ENCODE peak calls at places on chromosomes 13 and 19, in eight cellular contexts. One of them, this sample, is unnamed.

GRCh38 chr13:33799950-33800592 is 17.9 kb upstream of the RFC3 start:
- DNase-seq in psoas muscle: no peak
- DNase-seq in heart left ventricle: no peak
- DNase-seq in uterus: no peak
- DNase-seq in spleen: no peak
- DNase-seq in breast epithelium: no peak
- DNase-seq in PC-3: peak; percentile 46
- DNase-seq in mucosa of descending colon: no peak
- DNase-seq in this sample: no peak

GRCh38 chr19:3857449-3858003 is 11.3 kb downstream of the ZFR2 start:
- DNase-seq in psoas muscle: no peak
- DNase-seq in heart left ventricle: no peak
- DNase-seq in uterus: no peak
- DNase-seq in spleen: peak; percentile 77
- DNase-seq in breast epithelium: no peak
- DNase-seq in PC-3: no peak
- DNase-seq in mucosa of descending colon: no peak
- DNase-seq in this sample: no peak

GRCh38 chr13:65133094-65133493 is 2097.0 kb downstream of the PCDH9 start:
- DNase-seq in psoas muscle: no peak
- DNase-seq in heart left ventricle: no peak
- DNase-seq in uterus: no peak
- DNase-seq in spleen: no peak
- DNase-seq in breast epithelium: no peak
- DNase-seq in PC-3: peak; percentile 8
- DNase-seq in mucosa of descending colon: no peak
- DNase-seq in this sample: no peak

GRCh38 chr13:46551410-46552301 is 1.3 kb upstream of the LRCH1 start:
- DNase-seq in psoas muscle: peak; percentile 78
- DNase-seq in heart left ventricle: peak; percentile 85
- DNase-seq in uterus: peak; percentile 87
- DNase-seq in spleen: peak; percentile 91
- DNase-seq in breast epithelium: peak; percentile 78
- DNase-seq in PC-3: peak; percentile 76
- DNase-seq in mucosa of descending colon: peak; percentile 89
- DNase-seq in this sample: peak; percentile 86

GRCh38 chr19:23784274-23784673 is 25.6 kb upstream of the ZNF681 start:
- DNase-seq in psoas muscle: no peak
- DNase-seq in heart left ventricle: no peak
- DNase-seq in uterus: no peak
- DNase-seq in spleen: no peak
- DNase-seq in breast epithelium: no peak
- DNase-seq in PC-3: no peak
- DNase-seq in mucosa of descending colon: no peak
- DNase-seq in this sample: no peak

GRCh38 chr13:79283742-79284141 is 122.3 kb downstream of the RBM26 start:
- DNase-seq in psoas muscle: no peak
- DNase-seq in heart left ventricle: no peak
- DNase-seq in uterus: no peak
- DNase-seq in spleen: no peak
- DNase-seq in breast epithelium: no peak
- DNase-seq in PC-3: no peak
- DNase-seq in mucosa of descending colon: no peak
- DNase-seq in this sample: no peak

GRCh38 chr19:51639916-51640315 is 6.7 kb downstream of the SIGLEC14 start:
- DNase-seq in psoas muscle: no peak
- DNase-seq in heart left ventricle: no peak
- DNase-seq in uterus: no peak
- DNase-seq in spleen: no peak
- DNase-seq in breast epithelium: no peak
- DNase-seq in PC-3: no peak
- DNase-seq in mucosa of descending colon: no peak
- DNase-seq in this sample: no peak

GRCh38 chr13:31951215-31951678 is 80.3 kb upstream of the FRY start:
- DNase-seq in psoas muscle: peak; percentile 60
- DNase-seq in heart left ventricle: peak; percentile 49
- DNase-seq in uterus: no peak
- DNase-seq in spleen: peak; percentile 91
- DNase-seq in breast epithelium: peak; percentile 31
- DNase-seq in PC-3: peak; percentile 53
- DNase-seq in mucosa of descending colon: peak; percentile 57
- DNase-seq in this sample: peak; percentile 43

GRCh38 chr19:46861691-46862503 is 1.1 kb downstream of the ARHGAP35 start:
- DNase-seq in psoas muscle: no peak
- DNase-seq in heart left ventricle: peak; percentile 25
- DNase-seq in uterus: peak; percentile 25
- DNase-seq in spleen: no peak
- DNase-seq in breast epithelium: no peak
- DNase-seq in PC-3: peak; percentile 28
- DNase-seq in mucosa of descending colon: peak; percentile 52
- DNase-seq in this sample: peak; percentile 22

GRCh38 chr13:71865858-71866172 is 1.2 kb downstream of the DACH1 start:
- DNase-seq in psoas muscle: no peak
- DNase-seq in heart left ventricle: no peak
- DNase-seq in uterus: peak; percentile 12
- DNase-seq in spleen: peak; percentile 82
- DNase-seq in breast epithelium: no peak
- DNase-seq in PC-3: no peak
- DNase-seq in mucosa of descending colon: peak; percentile 45
- DNase-seq in this sample: no peak

GRCh38 chr13:73310366-73310765 is 251.6 kb downstream of the KLF5 start:
- DNase-seq in psoas muscle: no peak
- DNase-seq in heart left ventricle: no peak
- DNase-seq in uterus: no peak
- DNase-seq in spleen: no peak
- DNase-seq in breast epithelium: no peak
- DNase-seq in PC-3: no peak
- DNase-seq in mucosa of descending colon: no peak
- DNase-seq in this sample: no peak

GRCh38 chr13:69291292-69291906 is 816.2 kb upstream of the ATXN8OS start:
- DNase-seq in psoas muscle: no peak
- DNase-seq in heart left ventricle: no peak
- DNase-seq in uterus: no peak
- DNase-seq in spleen: no peak
- DNase-seq in breast epithelium: no peak
- DNase-seq in PC-3: no peak
- DNase-seq in mucosa of descending colon: no peak
- DNase-seq in this sample: no peak

DNA sequence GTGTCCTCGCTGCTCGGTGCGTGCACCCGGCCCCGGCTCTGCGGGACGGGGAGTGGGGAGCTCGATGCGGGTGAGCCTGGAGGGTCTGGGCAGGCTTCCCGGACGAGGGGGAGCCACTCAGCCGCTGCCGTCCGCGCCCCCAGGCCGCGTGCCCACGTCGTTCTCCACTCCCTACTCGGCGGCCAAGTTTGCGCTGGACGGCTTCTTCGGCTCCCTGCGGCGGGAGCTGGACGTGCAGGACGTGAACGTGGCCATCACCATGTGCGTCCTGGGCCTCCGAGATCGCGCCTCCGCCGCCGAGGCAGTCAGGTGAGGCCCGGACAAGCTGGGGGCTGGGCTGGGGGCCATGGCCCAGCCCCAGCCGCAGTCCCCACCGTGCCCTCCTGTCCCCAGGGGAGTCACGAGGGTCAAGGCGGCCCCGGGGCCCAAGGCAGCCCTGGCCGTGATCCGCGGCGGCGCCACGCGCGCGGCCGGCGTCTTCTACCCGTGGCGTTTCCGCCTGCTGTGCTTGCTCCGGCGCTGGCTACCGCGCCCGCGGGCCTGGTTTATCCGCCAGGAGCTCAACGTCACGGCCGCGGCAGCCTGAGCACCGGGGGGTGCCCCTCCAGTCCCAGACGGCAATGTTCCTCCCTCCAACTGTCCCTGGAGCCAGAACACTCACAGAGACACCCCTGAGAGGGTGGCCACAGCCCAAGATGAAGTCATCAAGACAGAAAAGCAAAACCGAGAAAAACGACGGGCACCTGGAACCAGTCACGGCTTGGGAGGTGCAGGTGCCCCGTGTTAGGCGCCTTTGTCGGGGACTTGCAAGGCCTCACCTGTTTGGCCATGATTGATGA is 2.5 kb upstream of the RPL36 start:
- DNase-seq in psoas muscle: no peak
- DNase-seq in heart left ventricle: peak; percentile 46
- DNase-seq in uterus: no peak
- DNase-seq in spleen: no peak
- DNase-seq in breast epithelium: no peak
- DNase-seq in PC-3: no peak
- DNase-seq in mucosa of descending colon: peak; percentile 64
- DNase-seq in this sample: no peak
- TF ChIP-seq CTCF in psoas muscle: no peak
- TF ChIP-seq CTCF in heart left ventricle: no peak
- TF ChIP-seq CTCF in uterus: no peak
- TF ChIP-seq CTCF in spleen: peak; percentile 24
- TF ChIP-seq CTCF in breast epithelium: no peak
- TF ChIP-seq CTCF in PC-3: no peak
- TF ChIP-seq CTCF in mucosa of descending colon: no peak
- TF ChIP-seq CTCF in this sample: no peak

GRCh38 chr13:111178417-111178816 is 63.3 kb downstream of the ARHGEF7 start:
- DNase-seq in psoas muscle: no peak
- DNase-seq in heart left ventricle: no peak
- DNase-seq in uterus: no peak
- DNase-seq in spleen: no peak
- DNase-seq in breast epithelium: no peak
- DNase-seq in PC-3: no peak
- DNase-seq in mucosa of descending colon: no peak
- DNase-seq in this sample: no peak
- H3K4me1 ChIP-seq in psoas muscle: peaks cover 83% of the 10 kb centered on the region
- H3K4me1 ChIP-seq in heart left ventricle: peaks cover 60% of the 10 kb centered on the region
- H3K4me1 ChIP-seq in uterus: peaks cover 4% of the 10 kb centered on the region
- H3K4me1 ChIP-seq in spleen: peaks cover 80% of the 10 kb centered on the region
- H3K4me1 ChIP-seq in breast epithelium: peaks cover 6% of the 10 kb centered on the region
- H3K4me1 ChIP-seq in PC-3: peaks cover 3% of the 10 kb centered on the region
- H3K4me1 ChIP-seq in mucosa of descending colon: peaks cover 26% of the 10 kb centered on the region
- H3K4me1 ChIP-seq in this sample: peaks cover 45% of the 10 kb centered on the region

GRCh38 chr19:15282311-15282705 is 50.0 kb downstream of the BRD4 start:
- DNase-seq in psoas muscle: no peak
- DNase-seq in heart left ventricle: no peak
- DNase-seq in uterus: no peak
- DNase-seq in spleen: peak; percentile 8
- DNase-seq in breast epithelium: no peak
- DNase-seq in PC-3: no peak
- DNase-seq in mucosa of descending colon: no peak
- DNase-seq in this sample: no peak

GRCh38 chr19:15280048-15280725 is 47.9 kb upstream of the EPHX3 start:
- DNase-seq in psoas muscle: peak; percentile 76
- DNase-seq in heart left ventricle: no peak
- DNase-seq in uterus: no peak
- DNase-seq in spleen: no peak
- DNase-seq in breast epithelium: no peak
- DNase-seq in PC-3: peak; percentile 56
- DNase-seq in mucosa of descending colon: no peak
- DNase-seq in this sample: no peak

GRCh38 chr19:15283141-15283885 is 49.0 kb downstream of the BRD4 start:
- DNase-seq in psoas muscle: peak; percentile 82
- DNase-seq in heart left ventricle: no peak
- DNase-seq in uterus: no peak
- DNase-seq in spleen: peak; percentile 46
- DNase-seq in breast epithelium: no peak
- DNase-seq in PC-3: peak; percentile 28
- DNase-seq in mucosa of descending colon: no peak
- DNase-seq in this sample: no peak

GRCh38 chr19:15279326-15279904 is 47.2 kb upstream of the EPHX3 start:
- DNase-seq in psoas muscle: no peak
- DNase-seq in heart left ventricle: no peak
- DNase-seq in uterus: no peak
- DNase-seq in spleen: no peak
- DNase-seq in breast epithelium: no peak
- DNase-seq in PC-3: no peak
- DNase-seq in mucosa of descending colon: no peak
- DNase-seq in this sample: no peak

DNA sequence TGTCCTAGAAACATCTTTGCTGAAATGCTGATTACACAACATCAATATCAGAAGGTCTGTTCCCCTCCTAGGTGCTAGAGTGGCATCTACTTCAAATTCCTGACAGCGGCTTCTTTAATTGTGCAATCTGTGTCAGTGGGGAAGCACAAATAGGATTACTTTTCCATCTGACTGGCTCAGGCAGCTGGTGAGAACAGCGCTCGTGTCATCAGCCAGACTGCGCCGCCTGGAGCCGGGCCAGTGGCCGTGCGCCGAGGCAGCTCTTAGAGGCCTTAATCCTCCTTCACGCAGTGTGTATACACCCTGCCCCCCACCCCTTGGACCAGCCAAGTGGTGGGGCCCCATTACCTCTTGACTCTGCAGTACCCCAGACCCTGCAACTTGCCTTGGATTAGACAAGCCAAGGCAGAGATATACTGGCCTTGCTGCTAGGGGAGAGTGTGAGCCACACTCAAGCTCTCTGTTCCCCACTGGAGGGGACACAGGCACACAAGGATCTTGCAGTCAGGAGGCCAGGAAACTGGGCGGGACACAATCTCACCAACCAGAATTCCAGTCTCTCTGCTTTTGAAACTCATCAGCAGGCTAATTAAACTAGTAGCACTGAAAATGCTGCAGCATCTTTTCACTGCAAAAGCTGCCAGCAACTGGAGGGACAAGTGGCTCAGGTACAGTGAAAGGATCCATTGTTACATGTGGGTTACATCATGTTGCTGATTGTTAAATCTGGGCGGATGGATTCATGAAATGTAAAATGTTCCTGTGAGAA is 48.9 kb upstream of the EPHX3 start:
- DNase-seq in psoas muscle: peak; percentile 91
- DNase-seq in heart left ventricle: peak; percentile 83
- DNase-seq in uterus: peak; percentile 74
- DNase-seq in spleen: no peak
- DNase-seq in breast epithelium: peak; percentile 69
- DNase-seq in PC-3: peak; percentile 23
- DNase-seq in mucosa of descending colon: peak; percentile 68
- DNase-seq in this sample: peak; percentile 83
- TF ChIP-seq CTCF in psoas muscle: no peak
- TF ChIP-seq CTCF in heart left ventricle: peak; percentile 24
- TF ChIP-seq CTCF in uterus: peak; percentile 12
- TF ChIP-seq CTCF in spleen: no peak
- TF ChIP-seq CTCF in breast epithelium: no peak
- TF ChIP-seq CTCF in PC-3: no peak
- TF ChIP-seq CTCF in mucosa of descending colon: no peak
- TF ChIP-seq CTCF in this sample: no peak

DNA sequence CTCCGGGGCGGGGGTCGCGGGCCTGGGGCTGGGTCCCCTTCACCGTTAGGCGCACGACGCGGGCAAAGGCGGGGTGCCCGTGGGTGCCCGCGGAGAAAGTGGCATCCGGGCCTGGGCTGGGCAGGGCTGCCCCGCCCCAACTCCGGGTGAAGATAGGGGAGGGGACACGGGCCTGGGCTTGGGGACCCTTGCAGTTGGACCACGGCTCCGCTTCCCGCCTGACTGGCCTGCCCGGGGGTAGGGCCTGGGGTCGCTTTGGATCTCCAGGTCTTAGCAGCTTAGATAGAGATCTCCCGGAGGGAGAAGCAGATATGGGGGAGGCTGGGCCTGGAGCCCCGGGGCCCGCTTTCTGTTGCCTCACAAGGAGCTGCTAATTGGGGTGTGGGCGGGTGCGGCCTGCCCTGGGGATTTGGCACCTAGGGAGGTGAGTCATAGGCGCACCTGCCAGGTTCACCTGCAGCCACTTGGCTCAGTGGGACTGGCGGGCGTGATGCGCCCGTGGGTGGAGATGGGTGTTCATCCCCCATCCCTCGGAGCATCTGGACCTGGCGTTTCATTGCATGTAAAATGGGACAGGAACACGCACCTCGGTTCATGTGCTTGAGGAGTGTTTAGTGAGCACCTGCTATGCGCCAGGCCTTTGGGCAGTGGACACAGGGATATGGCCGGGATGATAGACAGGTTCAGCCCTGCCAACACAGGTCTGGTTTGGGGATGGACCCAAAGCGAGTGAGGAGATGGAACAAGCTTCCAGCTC is 628 bp downstream of the MAP1S start:
- DNase-seq in psoas muscle: no peak
- DNase-seq in heart left ventricle: no peak
- DNase-seq in uterus: no peak
- DNase-seq in spleen: peak; percentile 85
- DNase-seq in breast epithelium: peak; percentile 52
- DNase-seq in PC-3: peak; percentile 34
- DNase-seq in mucosa of descending colon: peak; percentile 72
- DNase-seq in this sample: no peak
- H3K4me1 ChIP-seq in psoas muscle: peaks cover 32% of the 10 kb centered on the region
- H3K4me1 ChIP-seq in heart left ventricle: peaks cover 52% of the 10 kb centered on the region
- H3K4me1 ChIP-seq in uterus: peaks cover 28% of the 10 kb centered on the region
- H3K4me1 ChIP-seq in spleen: peaks cover 80% of the 10 kb centered on the region
- H3K4me1 ChIP-seq in breast epithelium: peaks cover 29% of the 10 kb centered on the region
- H3K4me1 ChIP-seq in PC-3: peaks cover 25% of the 10 kb centered on the region
- H3K4me1 ChIP-seq in mucosa of descending colon: peaks cover 23% of the 10 kb centered on the region
- H3K4me1 ChIP-seq in this sample: peaks cover 34% of the 10 kb centered on the region

This sample was measured in heart right ventricle.